ENCODE peak calls at places on chromosomes 5 and 9, in ten cellular contexts. G, S, C, Y, A, P, W, E, L and H are unnamed samples.
A peak's percentile ranks its signal among the peaks of the same experiment; 100 is the strongest.

GRCh38 chr5:112208699-112209615 is 210.1 kb downstream of the EPB41L4A start:
- DNase-seq in G (no peak), E (no peak), W (no peak), L (no peak), S (no peak), Y (no peak), P (no peak), C (no peak), A (no peak), H (no peak)

GRCh38 chr5:107867266-107867665 is 196.5 kb upstream of the EFNA5 start:
- DNase-seq in P (no peak), A (no peak), E (no peak), L (no peak), Y (no peak), S (no peak), C (no peak), G (no peak), W (no peak), H (no peak)

GRCh38 chr9:33703430-33704096 is 91.8 kb upstream of the PRSS3 start:
- DNase-seq in A (no peak), W (no peak), P (no peak), G (no peak), Y (no peak), E (no peak), L (no peak), S (no peak), C (no peak), H (no peak)

GRCh38 chr9:129464972-129465833 is 155.7 kb downstream of the C9orf50 start:
- DNase-seq in C (no peak), Y (no peak), G (peak; percentile 79), P (no peak), S (no peak), E (no peak), A (no peak), W (peak; percentile 46), L (no peak), H (no peak)

GRCh38 chr5:87850843-87851242 is 417.8 kb downstream of the TMEM161B start:
- DNase-seq in P (no peak), C (no peak), S (peak; percentile 36), Y (no peak), L (no peak), W (no peak), E (no peak), A (no peak), G (no peak), H (no peak)

GRCh38 chr5:117103703-117104102 is 529.1 kb upstream of the SEMA6A start:
- DNase-seq in E (no peak), G (no peak), W (no peak), L (no peak), Y (no peak), S (no peak), A (no peak), C (peak; percentile 19), P (no peak), H (no peak)

GRCh38 chr5:38208782-38209378 is 49.5 kb upstream of the EGFLAM start:
- DNase-seq in Y (no peak), W (peak; percentile 22), P (peak; percentile 50), C (peak; percentile 17), G (no peak), A (peak; percentile 83), L (peak; percentile 4), E (no peak), S (peak; percentile 34), H (peak; percentile 34)

GRCh38 chr9:97562542-97562941 is 61.1 kb downstream of the TMOD1 start:
- DNase-seq in C (no peak), P (no peak), G (peak; percentile 85), E (no peak), W (no peak), Y (no peak), S (no peak), A (no peak), L (no peak), H (no peak)

GRCh38 chr5:113003763-113004162 is 27.2 kb downstream of the DCP2 start:
- DNase-seq in C (no peak), A (no peak), Y (no peak), L (no peak), E (no peak), G (no peak), S (no peak), W (no peak), P (no peak), H (no peak)

GRCh38 chr5:154627711-154628678 is 127.2 kb upstream of the LARP1 start:
- DNase-seq in C (no peak), W (no peak), S (no peak), A (no peak), G (no peak), Y (no peak), L (no peak), E (no peak), P (no peak), H (no peak)

GRCh38 chr9:82101475-82101874 is 112.9 kb downstream of the SPATA31D1 start:
- DNase-seq in Y (no peak), P (no peak), A (peak; percentile 31), L (no peak), E (no peak), C (no peak), G (no peak), S (peak; percentile 2), W (no peak), H (no peak)

GRCh38 chr5:7395432-7396168 is at the start of gene ADCY2:
- DNase-seq in A (no peak), L (no peak), E (no peak), P (no peak), Y (no peak), C (no peak), S (no peak), W (no peak), G (no peak), H (no peak)

GRCh38 chr5:67214713-67215591 is 18.4 kb upstream of the CD180 start:
- DNase-seq in G (no peak), Y (no peak), W (no peak), P (no peak), S (no peak), C (no peak), E (no peak), L (no peak), A (no peak), H (peak; percentile 19)

GRCh38 chr9:89661956-89662717 is 57.3 kb downstream of the GADD45G start:
- DNase-seq in G (peak; percentile 97), Y (no peak), L (peak; percentile 79), W (peak; percentile 99), S (peak; percentile 24), C (peak; percentile 80), A (peak; percentile 97), E (no peak), P (peak; percentile 99), H (peak; percentile 88)

GRCh38 chr5:141637266-141637692 is 482 bp downstream of the RELL2 start:
- DNase-seq in C (peak; percentile 30), Y (peak; percentile 48), L (no peak), S (peak; percentile 50), E (peak; percentile 37), A (peak; percentile 13), P (peak; percentile 65), G (peak; percentile 83), W (no peak), H (peak; percentile 56)

GRCh38 chr9:132849168-132849831 is 28.8 kb downstream of the AK8 start:
- DNase-seq in W (no peak), A (no peak), G (no peak), C (no peak), L (no peak), E (no peak), Y (no peak), P (no peak), S (no peak), H (no peak)

GRCh38 chr9:135809166-135809565 is 98.2 kb downstream of the CAMSAP1 start:
- DNase-seq in W (no peak), Y (no peak), E (no peak), L (peak; percentile 32), S (no peak), A (no peak), G (no peak), P (no peak), C (no peak), H (no peak)

GRCh38 chr5:17951392-17952169 is 317.3 kb downstream of the TAF11L14 start:
- DNase-seq in P (no peak), E (no peak), Y (no peak), A (peak; percentile 47), C (peak; percentile 7), G (no peak), W (no peak), S (peak; percentile 2), L (no peak), H (no peak)

GRCh38 chr9:21687351-21687750 is 115.1 kb upstream of the MTAP start:
- DNase-seq in S (no peak), P (no peak), A (no peak), G (no peak), Y (no peak), E (no peak), C (no peak), W (no peak), L (no peak), H (no peak)

GRCh38 chr5:126385509-126385908 is 37.7 kb upstream of the GRAMD2B start:
- DNase-seq in L (no peak), S (no peak), A (no peak), W (no peak), Y (no peak), P (peak; percentile 19), E (no peak), G (no peak), C (no peak), H (no peak)

GRCh38 chr5:156042726-156043125 is 284.2 kb upstream of the SGCD start:
- DNase-seq in G (no peak), E (no peak), W (no peak), C (no peak), S (no peak), P (no peak), L (no peak), Y (no peak), A (no peak), H (no peak)

GRCh38 chr9:37281541-37281940 is 141.0 kb upstream of the GRHPR start:
- DNase-seq in A (no peak), E (no peak), W (no peak), L (no peak), G (no peak), P (no peak), Y (no peak), S (no peak), C (no peak), H (no peak)

GRCh38 chr5:106205916-106206571 is 1464.7 kb downstream of the EFNA5 start:
- DNase-seq in L (no peak), G (peak; percentile 74), C (no peak), P (no peak), A (no peak), Y (no peak), W (no peak), E (no peak), S (no peak), H (no peak)

GRCh38 chr9:136438909-136439549 is 616 bp downstream of the INPP5E start:
- DNase-seq in A (peak; percentile 31), G (no peak), Y (peak; percentile 56), E (peak; percentile 30), S (peak; percentile 70), W (no peak), C (peak; percentile 31), P (no peak), L (no peak), H (peak; percentile 76)

GRCh38 chr9:125633116-125633743 is 73.8 kb downstream of the MAPKAP1 start:
- DNase-seq in A (no peak), E (no peak), Y (no peak), P (no peak), L (no peak), G (no peak), W (no peak), S (no peak), C (no peak), H (no peak)

GRCh38 chr9:121440265-121440664 is 59.4 kb downstream of the GGTA1 start:
- DNase-seq in G (no peak), P (no peak), S (no peak), Y (no peak), L (no peak), W (no peak), A (peak; percentile 13), E (no peak), C (no peak), H (no peak)

GRCh38 chr5:7801898-7802614 is 48.9 kb downstream of the CFAP90 start:
- DNase-seq in E (no peak), G (no peak), L (no peak), S (no peak), P (peak; percentile 13), A (no peak), C (no peak), Y (no peak), W (no peak), H (no peak)

GRCh38 chr5:31231171-31231570 is 37.7 kb downstream of the CDH6 start:
- DNase-seq in A (no peak), Y (no peak), G (no peak), S (no peak), C (no peak), P (no peak), L (no peak), E (no peak), W (no peak), H (no peak)